ENCODE peak calls at places on chromosomes 4 and X, in seven cellular contexts. G is astrocyte of the cerebellum, B is smooth muscle cell of the brain vasculature, X is pancreas, E is adrenal gland, O is cardiac fibroblast, C is ovary. M is an unnamed sample.

GRCh38 chr4:184747034-184747830 is 13.3 kb upstream of the CENPU start:
- DNase-seq in G (no peak), B (no peak), X (peak; percentile 85), E (no peak), O (no peak), C (peak; percentile 30), M (no peak)

GRCh38 chr4:15756361-15756861 is 21.7 kb upstream of the CD38 start:
- DNase-seq in G (no peak), B (no peak), X (no peak), E (no peak), O (peak; percentile 34), C (no peak), M (no peak)

GRCh38 chr4:146585761-146586333 is 52.8 kb upstream of the POU4F2 start:
- DNase-seq in G (no peak), B (no peak), X (no peak), E (no peak), O (peak; percentile 54), C (no peak), M (no peak)

GRCh38 chr4:25723409-25723808 is 67.8 kb downstream of the SLC34A2 start:
- DNase-seq in G (peak; percentile 31), B (no peak), X (no peak), E (no peak), O (no peak), C (no peak), M (no peak)

GRCh38 chr4:55604996-55605395 is 13.0 kb upstream of the PDCL2 start:
- DNase-seq in G (no peak), B (no peak), X (no peak), E (no peak), O (no peak), C (no peak), M (no peak)

GRCh38 chrX:39309721-39310152 is 508.5 kb downstream of the MID1IP1 start:
- DNase-seq in G (peak; percentile 1), B (no peak), X (no peak), E (peak; percentile 36), O (peak; percentile 19), C (peak; percentile 32), M (peak; percentile 13)

GRCh38 chrX:21374994-21375794 is 976 bp downstream of the CNKSR2 start:
- DNase-seq in G (no peak), B (no peak), X (no peak), E (no peak), O (no peak), C (peak; percentile 25), M (no peak)

GRCh38 chr4:6468376-6468775 is 4.0 kb downstream of the PPP2R2C start:
- DNase-seq in G (no peak), B (no peak), X (no peak), E (no peak), O (no peak), C (no peak), M (no peak)

GRCh38 chr4:168666531-168666930 is 169.7 kb downstream of the PALLD start:
- DNase-seq in G (no peak), B (no peak), X (no peak), E (no peak), O (peak; percentile 26), C (no peak), M (no peak)

GRCh38 chr4:14445882-14446281 is 556.4 kb upstream of the CPEB2 start:
- DNase-seq in G (no peak), B (no peak), X (no peak), E (no peak), O (no peak), C (no peak), M (peak; percentile 51)

GRCh38 chr4:142045996-142046395 is 409.6 kb downstream of the IL15 start:
- DNase-seq in G (no peak), B (no peak), X (no peak), E (no peak), O (no peak), C (no peak), M (no peak)

M was measured in lower leg skin.